ENCODE peak calls at places on chromosomes 5 and 9, in ten cellular contexts. Z is upper lobe of right lung, C is HL-60, X is mammary epithelial cell, G is cardiac fibroblast, P is IMR-90, K is pancreas, O is choroid plexus epithelial cell, Y is transverse colon, E is GM23248. J is an unnamed sample.

GRCh38 chr5:133947431-133947841 is 21.0 kb downstream of the C5orf15 start:
- DNase-seq in Z (no peak), C (no peak), X (no peak), G (no peak), P (peak; percentile 73), K (peak; percentile 48), O (peak; percentile 42), Y (no peak), E (no peak), J (no peak)

GRCh38 chr5:173886157-173886556 is 2.0 kb upstream of the CPEB4 start:
- DNase-seq in Z (no peak), C (no peak), X (no peak), G (no peak), P (no peak), K (no peak), O (no peak), Y (no peak), E (no peak), J (no peak)

GRCh38 chr9:77424993-77425392 is 223.1 kb downstream of the GNA14 start:
- DNase-seq in Z (no peak), C (no peak), X (peak; percentile 5), G (no peak), P (peak; percentile 68), K (no peak), O (peak; percentile 53), Y (no peak), E (peak; percentile 39), J (no peak)

GRCh38 chr9:133130721-133131244 is 9.7 kb upstream of the RALGDS start:
- DNase-seq in Z (no peak), C (no peak), X (no peak), G (no peak), P (no peak), K (peak; percentile 39), O (no peak), Y (peak; percentile 61), E (no peak), J (peak; percentile 61)

GRCh38 chr9:134671341-134672113 is 29.9 kb downstream of the COL5A1 start:
- DNase-seq in Z (peak; percentile 61), C (no peak), X (no peak), G (no peak), P (no peak), K (no peak), O (peak; percentile 86), Y (no peak), E (peak; percentile 52), J (no peak)

GRCh38 chr9:71743217-71743705 is 25.1 kb downstream of the CEMIP2 start:
- DNase-seq in Z (no peak), C (no peak), X (peak; percentile 41), G (peak; percentile 73), P (peak; percentile 52), K (no peak), O (peak; percentile 91), Y (no peak), E (no peak), J (no peak)

GRCh38 chr5:148005788-148006520 is 57.8 kb upstream of the SPINK5 start:
- DNase-seq in Z (no peak), C (no peak), X (no peak), G (no peak), P (peak; percentile 0), K (no peak), O (no peak), Y (no peak), E (no peak), J (no peak)

GRCh38 chr9:132242621-132243155 is 80.8 kb downstream of the NTNG2 start:
- DNase-seq in Z (peak; percentile 68), C (no peak), X (no peak), G (no peak), P (no peak), K (no peak), O (no peak), Y (no peak), E (no peak), J (no peak)

GRCh38 chr5:90675222-90675621 is 116.6 kb downstream of the ADGRV1 start:
- DNase-seq in Z (no peak), C (no peak), X (no peak), G (no peak), P (no peak), K (no peak), O (no peak), Y (no peak), E (no peak), J (no peak)

GRCh38 chr5:1778138-1779020 is 21.3 kb downstream of the MRPL36 start:
- DNase-seq in Z (no peak), C (no peak), X (no peak), G (no peak), P (no peak), K (no peak), O (no peak), Y (no peak), E (no peak), J (no peak)

GRCh38 chr9:97852001-97852398 is 1.0 kb upstream of the FOXE1 start:
- DNase-seq in Z (no peak), C (no peak), X (no peak), G (no peak), P (no peak), K (no peak), O (no peak), Y (no peak), E (no peak), J (no peak)

GRCh38 chr5:134792287-134792686 is 33.7 kb downstream of the DDX46 start:
- DNase-seq in Z (no peak), C (no peak), X (no peak), G (no peak), P (no peak), K (no peak), O (no peak), Y (no peak), E (no peak), J (no peak)

DNA sequence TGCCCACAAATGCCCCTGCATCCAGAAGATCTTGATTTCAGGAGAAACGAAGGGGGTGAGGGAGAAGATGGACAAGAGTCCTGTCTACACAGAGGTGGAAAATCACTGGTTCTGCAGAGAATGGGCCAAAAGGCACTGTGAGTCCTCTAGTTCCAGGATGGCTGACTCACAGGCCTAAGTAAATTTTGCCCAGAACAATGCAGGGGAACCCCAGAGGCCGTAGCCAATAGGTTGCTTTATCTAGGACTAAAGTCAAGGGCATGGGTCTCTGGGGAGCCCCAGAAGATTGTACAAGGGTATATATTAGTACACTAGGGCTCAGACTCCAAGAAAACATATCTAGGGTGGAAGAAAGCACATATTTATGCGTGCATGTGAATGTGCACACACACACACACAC is 98.0 kb downstream of the SLIT3 start:
- DNase-seq in Z (no peak), C (no peak), X (no peak), G (peak; percentile 55), P (no peak), K (no peak), O (no peak), Y (no peak), E (peak; percentile 17), J (no peak)
- H3K4me3 ChIP-seq in Z (no peak overlapping the region), C (no peak overlapping the region), X (no peak overlapping the region), G (no peak overlapping the region), P (no peak overlapping the region), K (no peak overlapping the region), O (no peak overlapping the region), Y (no peak overlapping the region), E (no peak overlapping the region), J (no peak overlapping the region)

GRCh38 chr5:149143470-149143869 is 2.2 kb downstream of the ABLIM3 start:
- DNase-seq in Z (no peak), C (no peak), X (no peak), G (peak; percentile 96), P (peak; percentile 81), K (no peak), O (peak; percentile 82), Y (no peak), E (peak; percentile 84), J (no peak)
- H3K4me3 ChIP-seq in Z (no peak overlapping the region), C (no peak overlapping the region), X (no peak overlapping the region), G (peak overlapping the region; percentile 29), P (peak overlapping the region; percentile 4), K (no peak overlapping the region), O (peak overlapping the region; percentile 31), Y (no peak overlapping the region), E (peak overlapping the region; percentile 38), J (no peak overlapping the region)

GRCh38 chr9:121299467-121300282 is 31.7 kb downstream of the GSN start:
- DNase-seq in Z (peak; percentile 80), C (no peak), X (peak; percentile 19), G (peak; percentile 57), P (no peak), K (peak; percentile 48), O (peak; percentile 43), Y (peak; percentile 70), E (peak; percentile 76), J (peak; percentile 78)

GRCh38 chr9:121299125-121299466 is 31.1 kb downstream of the GSN start:
- DNase-seq in Z (no peak), C (no peak), X (no peak), G (no peak), P (no peak), K (no peak), O (no peak), Y (no peak), E (peak; percentile 22), J (peak; percentile 60)

GRCh38 chr9:121297414-121297813 is 29.5 kb downstream of the GSN start:
- DNase-seq in Z (no peak), C (peak; percentile 61), X (no peak), G (no peak), P (no peak), K (no peak), O (no peak), Y (no peak), E (no peak), J (no peak)

GRCh38 chr9:121298689-121299112 is 30.7 kb downstream of the GSN start:
- DNase-seq in Z (no peak), C (no peak), X (no peak), G (peak; percentile 85), P (no peak), K (no peak), O (no peak), Y (no peak), E (peak; percentile 31), J (no peak)

GRCh38 chr9:121298016-121298538 is 30.1 kb downstream of the GSN start:
- DNase-seq in Z (no peak), C (no peak), X (no peak), G (no peak), P (no peak), K (no peak), O (no peak), Y (no peak), E (no peak), J (no peak)
- H3K4me3 ChIP-seq in Z (no peak overlapping the region), C (no peak overlapping the region), X (no peak overlapping the region), G (no peak overlapping the region), P (no peak overlapping the region), K (no peak overlapping the region), O (no peak overlapping the region), Y (no peak overlapping the region), E (no peak overlapping the region), J (no peak overlapping the region)

DNA sequence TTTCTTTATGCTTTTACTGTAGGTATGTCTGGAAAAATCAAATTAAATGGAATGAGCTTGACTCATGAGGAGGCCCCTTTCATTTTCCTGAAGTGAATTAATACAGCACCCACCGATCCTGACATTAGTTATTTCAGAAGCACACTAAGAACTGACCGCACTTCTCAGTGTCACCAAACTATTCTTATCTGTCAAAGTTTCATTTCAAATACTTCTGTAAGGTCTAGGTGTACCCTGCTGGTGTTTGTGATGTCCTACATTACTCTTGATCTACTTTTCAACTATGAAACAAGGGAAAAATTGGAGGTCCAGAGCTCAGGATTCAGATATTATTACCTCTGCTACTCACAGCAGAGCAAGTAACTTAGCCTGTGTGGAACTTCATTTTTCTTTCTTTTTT is 1.8 kb upstream of the TEK start:
- DNase-seq in Z (no peak), C (no peak), X (no peak), G (no peak), P (no peak), K (no peak), O (no peak), Y (no peak), E (no peak), J (no peak)
- H3K4me3 ChIP-seq in Z (no peak overlapping the region), C (no peak overlapping the region), X (no peak overlapping the region), G (no peak overlapping the region), P (no peak overlapping the region), K (no peak overlapping the region), O (no peak overlapping the region), Y (no peak overlapping the region), E (no peak overlapping the region), J (no peak overlapping the region)

J was measured in mucosa of descending colon.